ENCODE peak calls at places on chromosomes 1 and 21, in nine cellular contexts. T, Q, E, R, Z, M, S, P and U are unnamed samples.

GRCh38 chr1:31904339-31905092 is 33.7 kb downstream of the PTP4A2 start:
- DNase-seq in T (no peak), M (no peak), R (peak), E (peak), P (no peak), Z (no peak), S (peak), Q (peak), U (no peak)

GRCh38 chr21:26751305-26751704 is 93.9 kb downstream of the ADAMTS1 start:
- DNase-seq in Z (no peak), T (no peak), R (no peak), E (no peak), M (no peak), S (no peak), P (no peak), Q (no peak), U (no peak)

GRCh38 chr1:12615916-12616708 is 1.9 kb downstream of the DHRS3 start:
- DNase-seq in R (peak), S (peak), Q (peak), T (no peak), Z (peak), M (peak), E (peak), P (peak), U (peak)

GRCh38 chr21:45547211-45547900 is 5.1 kb upstream of the SLC19A1 start:
- DNase-seq in Z (peak), T (no peak), R (no peak), M (no peak), P (no peak), Q (no peak), E (no peak), S (no peak), U (no peak)

GRCh38 chr1:26733982-26734381 is 38.2 kb downstream of the ARID1A start:
- DNase-seq in Z (no peak), R (no peak), P (no peak), E (no peak), M (no peak), S (no peak), T (no peak), Q (no peak), U (no peak)

GRCh38 chr1:172357753-172358152 is 62.7 kb upstream of the C1orf105 start:
- DNase-seq in Z (no peak), S (no peak), P (no peak), R (no peak), Q (no peak), T (no peak), E (no peak), M (no peak), U (no peak)

GRCh38 chr1:210001751-210002150 is 63.7 kb downstream of the SYT14 start:
- DNase-seq in S (no peak), Z (no peak), P (no peak), E (no peak), M (no peak), T (no peak), Q (no peak), R (no peak), U (no peak)

GRCh38 chr1:162997499-162998285 is 71.5 kb upstream of the RGS4 start:
- DNase-seq in Z (no peak), M (no peak), Q (no peak), T (no peak), P (no peak), S (no peak), E (no peak), R (no peak), U (no peak)

GRCh38 chr1:181739214-181739613 is 255.9 kb downstream of the CACNA1E start:
- DNase-seq in R (no peak), S (no peak), P (no peak), Z (no peak), E (no peak), T (no peak), Q (no peak), M (no peak), U (no peak)

GRCh38 chr1:151537112-151537511 is 3.0 kb upstream of the TUFT1 start:
- DNase-seq in M (no peak), P (no peak), Z (peak), T (no peak), R (peak), Q (no peak), E (no peak), S (no peak), U (no peak)

GRCh38 chr1:210653771-210654170 is 325.1 kb downstream of the HHAT start:
- DNase-seq in S (no peak), T (no peak), M (no peak), Z (no peak), P (no peak), E (no peak), R (no peak), Q (no peak), U (peak)

GRCh38 chr1:14944471-14944981 is 209.0 kb upstream of the TMEM51 start:
- DNase-seq in M (no peak), P (no peak), E (no peak), R (no peak), T (no peak), S (no peak), Q (peak), Z (no peak), U (no peak)

DNA sequence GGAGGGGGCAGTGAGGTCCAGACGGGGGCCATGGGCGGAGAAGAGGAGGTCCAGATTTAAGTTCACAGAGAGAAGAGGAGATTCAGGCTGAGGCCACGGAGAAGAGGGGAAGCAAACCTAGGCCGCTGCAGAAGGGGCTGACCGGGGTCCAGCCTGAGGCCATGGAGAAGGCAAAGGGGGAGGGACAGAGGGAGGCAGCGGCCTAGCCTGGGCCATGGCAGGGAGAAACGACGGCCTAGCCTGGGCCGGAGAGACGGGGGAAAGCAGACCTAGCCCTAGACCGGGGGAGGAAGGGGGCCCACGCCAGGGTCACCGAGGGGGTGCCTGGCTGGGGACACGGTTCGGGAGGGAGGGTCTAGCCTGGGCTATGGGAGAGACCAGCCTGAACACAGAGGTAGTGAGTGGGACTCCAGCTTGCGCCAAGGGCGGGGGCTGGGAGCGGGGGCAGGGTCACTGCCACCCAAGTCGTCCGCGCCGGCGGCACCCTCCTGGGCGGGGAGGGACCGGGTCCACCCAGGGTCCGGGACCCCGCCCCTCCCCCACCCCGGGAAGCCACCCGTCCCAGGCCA is 462 bp downstream of the CAPZB start:
- DNase-seq in S (peak), Q (no peak), M (no peak), Z (no peak), R (peak), E (no peak), P (no peak), T (no peak), U (peak)
- TF ChIP-seq POLR2A in S (no peak), Q (no peak), M (no peak), Z (no peak), R (no peak), E (no peak), P (no peak), T (peak), U (no peak)

GRCh38 chr1:22704440-22705067 is 6.1 kb upstream of the EPHB2 start:
- DNase-seq in E (peak), S (peak), M (peak), R (peak), Q (peak), T (peak), Z (peak), P (peak), U (peak)
- TF ChIP-seq POLR2A in E (no peak), S (no peak), M (no peak), R (no peak), Q (no peak), T (no peak), Z (no peak), P (no peak), U (no peak)

DNA sequence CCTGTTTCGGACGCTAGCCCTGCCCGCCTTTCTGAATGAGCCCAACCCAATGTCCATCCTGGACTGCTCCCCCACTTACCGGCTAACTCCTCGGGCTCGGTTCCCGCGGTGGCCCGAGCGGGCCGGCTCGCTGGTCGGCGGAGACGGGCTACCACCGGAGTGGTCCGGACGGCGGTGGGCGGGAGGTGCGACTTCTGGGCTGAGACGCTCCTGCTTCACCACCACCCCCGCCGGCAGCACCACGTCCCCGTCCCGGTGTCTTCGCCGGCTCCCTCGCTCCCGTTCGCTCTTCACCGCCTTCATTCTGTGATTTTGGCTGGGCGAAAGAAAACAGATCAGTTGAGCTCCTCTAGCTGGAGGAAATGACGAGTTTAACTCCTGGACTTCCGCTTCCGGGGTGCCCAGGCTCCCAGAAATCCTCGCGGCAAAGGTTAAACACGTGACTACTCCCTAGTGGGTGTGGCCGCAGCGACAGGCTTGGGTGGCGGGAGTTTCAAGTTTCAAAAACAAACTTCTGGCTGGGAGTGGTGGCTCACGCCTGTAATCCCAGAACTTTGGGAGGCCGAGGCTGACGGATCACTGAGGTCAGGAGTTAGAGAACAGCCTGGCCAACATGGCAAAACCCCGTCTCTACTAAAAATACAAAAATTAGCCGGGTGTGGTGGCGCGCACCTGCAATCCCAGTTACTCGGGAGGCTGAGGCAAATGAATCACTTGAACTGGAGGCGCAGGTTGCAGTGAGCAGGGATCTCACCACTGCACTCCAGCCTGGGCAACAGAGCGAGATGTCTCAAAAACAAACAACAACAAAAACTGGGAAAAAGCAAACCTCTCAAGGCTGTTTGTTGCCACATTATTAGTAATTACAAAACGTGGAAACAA is at the start of gene SNIP1:
- DNase-seq in Z (peak), Q (peak), S (peak), E (peak), T (peak), R (peak), P (peak), M (peak), U (peak)
- TF ChIP-seq POLR2A in Z (peak), Q (no peak), S (peak), E (peak), T (peak), R (peak), P (no peak), M (peak), U (peak)

DNA sequence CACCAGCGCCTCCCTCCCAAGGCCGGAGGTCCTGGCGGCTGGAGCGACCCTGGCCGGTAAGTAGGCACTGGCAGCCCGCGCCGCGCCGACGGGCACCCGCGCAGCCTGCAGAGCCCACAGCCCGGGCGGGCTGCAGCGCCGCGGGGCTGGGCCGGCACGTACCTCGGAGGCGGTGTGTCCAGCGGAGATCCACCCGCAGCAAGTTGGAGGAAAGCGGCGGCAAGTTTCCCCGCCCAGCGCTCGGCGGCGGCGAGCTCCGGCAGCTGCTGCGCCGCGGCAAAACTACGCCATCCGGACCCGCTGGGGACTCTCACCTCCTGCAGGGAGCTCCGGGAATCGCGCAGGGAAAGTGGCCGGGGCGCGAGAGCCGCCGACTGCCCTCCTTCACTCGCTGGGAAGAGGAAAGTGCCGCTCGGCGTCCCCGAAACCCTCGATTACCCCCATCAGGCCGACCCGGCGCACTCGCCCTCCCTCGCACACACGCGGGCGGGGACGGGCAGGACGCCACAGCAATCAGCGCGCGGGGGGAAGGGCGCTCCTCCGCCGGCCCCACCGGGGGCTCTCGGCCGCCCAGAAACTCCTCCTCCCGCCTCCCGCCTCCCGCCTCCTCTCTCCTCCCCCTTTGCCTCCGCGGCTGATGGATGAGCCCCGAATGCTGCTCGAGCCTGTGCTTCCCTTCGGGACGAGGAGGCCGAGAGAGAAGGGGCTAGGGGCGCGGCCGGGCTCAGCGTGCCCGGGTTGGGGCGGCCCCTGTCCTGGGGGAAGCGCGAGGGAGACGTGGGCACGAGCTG is at the start of gene TGFBR3:
- DNase-seq in R (peak), E (peak), Z (peak), T (peak), P (peak), M (peak), S (peak), Q (peak), U (peak)
- TF ChIP-seq POLR2A in R (peak), E (peak), Z (peak), T (peak), P (no peak), M (peak), S (peak), Q (no peak), U (no peak)

GRCh38 chr1:206498685-206499084 is 8.6 kb upstream of the RASSF5 start:
- DNase-seq in S (no peak), Q (no peak), R (no peak), Z (no peak), T (no peak), P (no peak), M (no peak), E (no peak), U (no peak)

GRCh38 chr1:206502403-206502802 is 4.9 kb upstream of the RASSF5 start:
- DNase-seq in Z (no peak), M (no peak), S (no peak), R (no peak), Q (no peak), P (no peak), T (no peak), E (no peak), U (no peak)

GRCh38 chr1:206501881-206502280 is 5.5 kb upstream of the RASSF5 start:
- DNase-seq in M (no peak), T (no peak), E (no peak), Z (no peak), R (no peak), S (no peak), P (no peak), Q (no peak), U (no peak)

GRCh38 chr1:206497774-206498173 is 9.6 kb upstream of the RASSF5 start:
- DNase-seq in Z (no peak), R (no peak), T (no peak), M (no peak), S (no peak), Q (no peak), P (no peak), E (no peak), U (no peak)

DNA sequence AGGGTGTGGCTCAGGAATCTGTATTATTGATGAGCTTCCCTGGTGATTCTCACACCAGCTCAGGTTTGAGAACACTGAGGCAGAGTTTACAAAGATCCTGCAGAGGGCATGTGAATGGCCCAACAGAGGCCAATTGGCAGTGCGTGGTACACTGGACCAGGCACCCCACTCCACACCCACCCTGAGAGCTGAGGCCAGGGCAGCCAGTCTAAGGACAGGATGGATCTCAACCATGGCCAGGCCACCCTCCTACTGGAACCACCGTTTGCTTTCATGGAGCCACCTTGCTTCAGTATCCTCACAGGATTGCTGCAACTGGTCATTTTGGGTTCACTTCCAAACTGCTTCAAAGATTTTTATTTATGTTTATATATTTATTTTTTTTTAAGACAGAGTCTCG is 7.3 kb upstream of the RASSF5 start:
- DNase-seq in M (no peak), R (no peak), S (no peak), Z (no peak), E (no peak), P (no peak), Q (no peak), T (no peak), U (no peak)
- TF ChIP-seq POLR2A in M (no peak), R (no peak), S (no peak), Z (no peak), E (no peak), P (no peak), Q (no peak), T (no peak), U (no peak)

DNA sequence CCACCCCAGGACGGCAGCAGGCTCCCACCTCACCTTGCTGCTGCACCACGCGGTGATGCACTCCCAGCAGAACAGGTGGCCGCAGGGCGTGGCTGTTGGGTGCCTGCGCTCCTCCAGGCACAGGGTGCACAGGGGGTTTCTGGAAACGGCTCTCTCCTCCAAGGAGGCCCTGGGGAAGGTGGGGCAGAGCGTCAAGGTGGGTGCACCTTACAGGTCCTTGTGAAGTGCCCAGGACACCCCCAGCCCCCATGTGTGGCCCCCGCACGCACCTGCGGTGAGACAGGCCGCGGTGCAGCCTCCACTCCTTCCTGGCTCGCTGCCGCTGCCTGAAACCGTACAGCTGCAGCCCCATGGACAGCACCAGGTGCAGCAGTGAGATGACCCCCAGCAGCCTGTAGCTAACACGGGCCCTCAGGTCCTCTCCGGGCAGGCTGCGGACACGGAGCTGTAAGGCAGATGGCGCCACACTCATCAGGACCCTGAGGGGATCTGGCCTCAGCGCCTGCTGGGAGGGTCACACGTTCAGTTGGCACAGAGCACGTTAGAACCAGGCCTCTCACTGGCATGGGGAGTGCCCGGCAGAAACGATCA is 5.8 kb downstream of the PEX10 start:
- DNase-seq in E (no peak), S (no peak), P (no peak), R (no peak), Q (no peak), M (no peak), Z (no peak), T (no peak), U (no peak)
- TF ChIP-seq POLR2A in E (no peak), S (no peak), P (no peak), R (no peak), Q (no peak), M (no peak), Z (no peak), T (no peak), U (peak)

GRCh38 chr1:57229998-57230397 is 193.9 kb downstream of the DAB1 start:
- DNase-seq in R (no peak), P (no peak), S (no peak), E (no peak), Z (no peak), M (no peak), T (no peak), Q (no peak), U (no peak)

GRCh38 chr1:57232500-57232899 is 191.4 kb downstream of the DAB1 start:
- DNase-seq in P (no peak), Z (no peak), S (no peak), Q (no peak), M (no peak), R (peak), E (no peak), T (no peak), U (no peak)

GRCh38 chr1:57238408-57238807 is 185.5 kb downstream of the DAB1 start:
- DNase-seq in Z (no peak), R (no peak), Q (no peak), T (no peak), P (no peak), S (no peak), M (no peak), E (no peak), U (no peak)

GRCh38 chr1:57234459-57234858 is 189.4 kb downstream of the DAB1 start:
- DNase-seq in M (no peak), T (no peak), E (no peak), S (no peak), Z (no peak), R (no peak), Q (no peak), P (no peak), U (no peak)

GRCh38 chr1:57235782-57236181 is 188.1 kb downstream of the DAB1 start:
- DNase-seq in Z (no peak), P (no peak), Q (no peak), E (no peak), M (no peak), S (no peak), T (no peak), R (no peak), U (no peak)
- TF ChIP-seq POLR2A in Z (no peak), P (no peak), Q (no peak), E (peak), M (no peak), S (no peak), T (no peak), R (no peak), U (no peak)

DNA sequence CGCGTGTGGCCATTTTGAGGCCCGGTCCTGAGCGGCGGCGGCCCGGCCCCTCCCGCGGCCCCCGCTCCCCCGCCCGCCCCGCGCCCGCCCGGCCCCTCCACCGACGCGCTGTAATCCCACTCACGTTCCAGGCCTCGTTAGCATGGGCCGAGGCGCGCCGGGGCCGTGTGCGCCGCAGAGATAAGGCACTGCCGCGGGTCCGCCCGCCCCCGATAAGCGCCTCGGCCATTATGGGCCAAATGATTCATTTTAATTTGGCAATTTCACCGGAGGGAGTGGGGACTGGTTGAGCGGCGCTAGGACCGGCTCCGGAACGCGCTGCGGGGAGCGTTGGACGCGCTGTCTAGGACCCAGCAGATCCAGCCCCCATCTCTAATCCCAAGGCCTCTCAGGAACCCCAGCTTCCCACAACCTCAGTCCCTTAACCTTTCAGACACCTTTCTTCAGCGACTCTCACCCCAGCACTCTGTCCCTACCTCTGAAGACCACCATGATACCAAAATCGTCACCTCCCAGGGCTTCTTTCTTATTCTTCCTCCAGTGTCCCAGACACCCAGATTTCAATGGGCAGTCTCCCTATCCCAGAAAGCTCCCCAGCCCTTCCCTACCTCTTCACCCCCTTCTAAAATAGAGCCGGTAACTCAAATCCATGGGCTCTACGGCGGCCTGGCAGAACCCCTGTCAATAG is at the start of gene TAL1:
- DNase-seq in T (no peak), Q (peak), S (no peak), P (no peak), R (no peak), Z (no peak), M (no peak), E (no peak), U (peak)
- TF ChIP-seq POLR2A in T (peak), Q (no peak), S (no peak), P (no peak), R (no peak), Z (no peak), M (no peak), E (no peak), U (peak)